ENCODE peak calls at places on chromosome 20, in seven cellular contexts. One of them, this sample, is unnamed.

GRCh38 chr20:29298271-29298590 is 1959.2 kb upstream of the DEFB115 start:
- DNase-seq in GM04504: no peak
- DNase-seq in HCEC 1CT: no peak
- DNase-seq in endodermal cell: no peak
- DNase-seq in astrocyte of the spinal cord: no peak
- DNase-seq in SK-MEL-5: no peak
- DNase-seq in stromal cell of bone marrow: no peak
- DNase-seq in this sample: no peak

GRCh38 chr20:38007526-38007925 is 25.7 kb downstream of the TTI1 start:
- DNase-seq in GM04504: no peak
- DNase-seq in HCEC 1CT: no peak
- DNase-seq in endodermal cell: no peak
- DNase-seq in astrocyte of the spinal cord: no peak
- DNase-seq in SK-MEL-5: no peak
- DNase-seq in stromal cell of bone marrow: no peak
- DNase-seq in this sample: no peak

GRCh38 chr20:19909696-19910095 is 107.5 kb upstream of the NAA20 start:
- DNase-seq in GM04504: peak
- DNase-seq in HCEC 1CT: no peak
- DNase-seq in endodermal cell: no peak
- DNase-seq in astrocyte of the spinal cord: peak
- DNase-seq in SK-MEL-5: no peak
- DNase-seq in stromal cell of bone marrow: no peak
- DNase-seq in this sample: no peak

GRCh38 chr20:35952480-35953410 is 1.6 kb downstream of the SCAND1 start:
- DNase-seq in GM04504: no peak
- DNase-seq in HCEC 1CT: peak
- DNase-seq in endodermal cell: no peak
- DNase-seq in astrocyte of the spinal cord: peak
- DNase-seq in SK-MEL-5: peak
- DNase-seq in stromal cell of bone marrow: no peak
- DNase-seq in this sample: no peak

GRCh38 chr20:53529658-53530057 is 64.0 kb downstream of the ZNF217 start:
- DNase-seq in GM04504: no peak
- DNase-seq in HCEC 1CT: no peak
- DNase-seq in endodermal cell: no peak
- DNase-seq in astrocyte of the spinal cord: no peak
- DNase-seq in SK-MEL-5: no peak
- DNase-seq in stromal cell of bone marrow: no peak
- DNase-seq in this sample: no peak

GRCh38 chr20:47610247-47610944 is 108.7 kb downstream of the NCOA3 start:
- DNase-seq in GM04504: peak
- DNase-seq in HCEC 1CT: peak
- DNase-seq in endodermal cell: no peak
- DNase-seq in astrocyte of the spinal cord: peak
- DNase-seq in SK-MEL-5: no peak
- DNase-seq in stromal cell of bone marrow: peak
- DNase-seq in this sample: peak

GRCh38 chr20:45044084-45044573 is 56.8 kb downstream of the KCNS1 start:
- DNase-seq in GM04504: peak
- DNase-seq in HCEC 1CT: peak
- DNase-seq in endodermal cell: peak
- DNase-seq in astrocyte of the spinal cord: peak
- DNase-seq in SK-MEL-5: peak
- DNase-seq in stromal cell of bone marrow: peak
- DNase-seq in this sample: peak

GRCh38 chr20:17868146-17868545 is 100.4 kb downstream of the SNX5 start:
- DNase-seq in GM04504: no peak
- DNase-seq in HCEC 1CT: no peak
- DNase-seq in endodermal cell: no peak
- DNase-seq in astrocyte of the spinal cord: no peak
- DNase-seq in SK-MEL-5: no peak
- DNase-seq in stromal cell of bone marrow: no peak
- DNase-seq in this sample: no peak

GRCh38 chr20:31505903-31506302 is 8.3 kb upstream of the HM13 start:
- DNase-seq in GM04504: no peak
- DNase-seq in HCEC 1CT: no peak
- DNase-seq in endodermal cell: no peak
- DNase-seq in astrocyte of the spinal cord: no peak
- DNase-seq in SK-MEL-5: no peak
- DNase-seq in stromal cell of bone marrow: no peak
- DNase-seq in this sample: no peak

GRCh38 chr20:46810442-46811327 is 84.0 kb upstream of the EYA2 start:
- DNase-seq in GM04504: no peak
- DNase-seq in HCEC 1CT: no peak
- DNase-seq in endodermal cell: peak
- DNase-seq in astrocyte of the spinal cord: no peak
- DNase-seq in SK-MEL-5: no peak
- DNase-seq in stromal cell of bone marrow: no peak
- DNase-seq in this sample: no peak

GRCh38 chr20:4902788-4903187 is 98.5 kb downstream of the SLC23A2 start:
- DNase-seq in GM04504: no peak
- DNase-seq in HCEC 1CT: no peak
- DNase-seq in endodermal cell: no peak
- DNase-seq in astrocyte of the spinal cord: no peak
- DNase-seq in SK-MEL-5: no peak
- DNase-seq in stromal cell of bone marrow: no peak
- DNase-seq in this sample: no peak

GRCh38 chr20:46128310-46129151 is 10.4 kb downstream of the CD40 start:
- DNase-seq in GM04504: no peak
- DNase-seq in HCEC 1CT: no peak
- DNase-seq in endodermal cell: peak
- DNase-seq in astrocyte of the spinal cord: no peak
- DNase-seq in SK-MEL-5: peak
- DNase-seq in stromal cell of bone marrow: no peak
- DNase-seq in this sample: peak

GRCh38 chr20:14600527-14600926 is 263.1 kb upstream of the FLRT3 start:
- DNase-seq in GM04504: no peak
- DNase-seq in HCEC 1CT: no peak
- DNase-seq in endodermal cell: no peak
- DNase-seq in astrocyte of the spinal cord: no peak
- DNase-seq in SK-MEL-5: no peak
- DNase-seq in stromal cell of bone marrow: no peak
- DNase-seq in this sample: no peak